ENCODE peak calls at places on chromosome 12, in eight cellular contexts. H is WTC11, M is AG09309, Q is astrocyte, X is head of caudate nucleus, I is endothelial cell, J is NCI-H2227 treated with DMSO at 0.1 percent for 48 hours, F is Kasumi-1. K is an unnamed sample.

GRCh38 chr12:27101290-27101689 is 18.9 kb upstream of the C12orf71 start:
- DNase-seq in F (no peak), X (no peak), I (no peak), Q (no peak), H (no peak), J (no peak), M (no peak), K (no peak)

GRCh38 chr12:65967696-65968095 is 143.4 kb downstream of the HMGA2 start:
- DNase-seq in J (no peak), H (no peak), X (no peak), M (no peak), F (no peak), Q (no peak), I (no peak), K (no peak)

GRCh38 chr12:120121766-120122293 is 5.3 kb upstream of the RAB35 start:
- DNase-seq in I (no peak), M (no peak), H (no peak), X (no peak), F (no peak), J (no peak), Q (no peak), K (no peak)

GRCh38 chr12:96099986-96100385 is 64.6 kb upstream of the LTA4H start:
- DNase-seq in Q (no peak), M (no peak), J (no peak), I (peak), X (no peak), H (no peak), F (peak), K (no peak)

GRCh38 chr12:123269980-123270379 is 1.7 kb downstream of the CDK2AP1 start:
- DNase-seq in Q (no peak), J (no peak), F (peak), X (no peak), I (no peak), M (no peak), H (no peak), K (no peak)

GRCh38 chr12:120592121-120593049 is 11.2 kb upstream of the POP5 start:
- DNase-seq in F (no peak), X (no peak), Q (no peak), J (no peak), I (no peak), M (no peak), H (no peak), K (no peak)

GRCh38 chr12:109018276-109018675 is 2.6 kb downstream of the SVOP start:
- DNase-seq in H (no peak), Q (no peak), F (no peak), J (no peak), I (no peak), X (no peak), M (no peak), K (no peak)

GRCh38 chr12:91617830-91618229 is 435.2 kb upstream of the DCN start:
- DNase-seq in F (no peak), J (no peak), X (no peak), H (no peak), Q (no peak), I (no peak), M (no peak), K (no peak)

K was measured in pancreas.